ENCODE peak calls at places on chromosomes 13 and 19, in six cellular contexts. One of them, this sample, is unnamed.
A peak's percentile ranks its signal among the peaks of the same experiment; 100 is the strongest.

GRCh38 chr13:23671902-23672301 is 101.7 kb downstream of the TNFRSF19 start:
- ATAC-seq in HepG2: no peak
- ATAC-seq in GM12878: no peak
- ATAC-seq in A549: no peak
- ATAC-seq in upper lobe of left lung: no peak
- ATAC-seq in K562: no peak
- ATAC-seq in this sample: no peak

GRCh38 chr13:77827350-77827749 is 91.3 kb downstream of the EDNRB start:
- ATAC-seq in HepG2: no peak
- ATAC-seq in GM12878: no peak
- ATAC-seq in A549: no peak
- ATAC-seq in upper lobe of left lung: no peak
- ATAC-seq in K562: no peak
- ATAC-seq in this sample: no peak

GRCh38 chr13:42114278-42114677 is 65.8 kb downstream of the DGKH start:
- ATAC-seq in HepG2: no peak
- ATAC-seq in GM12878: no peak
- ATAC-seq in A549: no peak
- ATAC-seq in upper lobe of left lung: no peak
- ATAC-seq in K562: no peak
- ATAC-seq in this sample: no peak

GRCh38 chr19:50050406-50051223 is 24.8 kb downstream of the ZNF473 start:
- ATAC-seq in HepG2: no peak
- ATAC-seq in GM12878: peak; percentile 94
- ATAC-seq in A549: peak; percentile 85
- ATAC-seq in upper lobe of left lung: peak; percentile 95
- ATAC-seq in K562: peak; percentile 96
- ATAC-seq in this sample: peak; percentile 92

GRCh38 chr13:101452519-101453485 is at the start of gene ITGBL1:
- ATAC-seq in HepG2: peak; percentile 75
- ATAC-seq in GM12878: peak; percentile 90
- ATAC-seq in A549: no peak
- ATAC-seq in upper lobe of left lung: peak; percentile 59
- ATAC-seq in K562: no peak
- ATAC-seq in this sample: no peak

GRCh38 chr19:6576869-6577281 is 14.1 kb downstream of the CD70 start:
- ATAC-seq in HepG2: no peak
- ATAC-seq in GM12878: no peak
- ATAC-seq in A549: no peak
- ATAC-seq in upper lobe of left lung: no peak
- ATAC-seq in K562: no peak
- ATAC-seq in this sample: no peak

GRCh38 chr13:111046590-111047141 is 68.4 kb upstream of the ARHGEF7 start:
- ATAC-seq in HepG2: peak; percentile 38
- ATAC-seq in GM12878: peak; percentile 85
- ATAC-seq in A549: no peak
- ATAC-seq in upper lobe of left lung: peak; percentile 63
- ATAC-seq in K562: peak; percentile 74
- ATAC-seq in this sample: peak; percentile 26

GRCh38 chr19:7988307-7988706 is 17.1 kb downstream of the ELAVL1 start:
- ATAC-seq in HepG2: no peak
- ATAC-seq in GM12878: no peak
- ATAC-seq in A549: no peak
- ATAC-seq in upper lobe of left lung: no peak
- ATAC-seq in K562: no peak
- ATAC-seq in this sample: no peak

GRCh38 chr13:41008349-41008980 is 10.7 kb downstream of the ELF1 start:
- ATAC-seq in HepG2: peak; percentile 88
- ATAC-seq in GM12878: peak; percentile 40
- ATAC-seq in A549: peak; percentile 63
- ATAC-seq in upper lobe of left lung: peak; percentile 75
- ATAC-seq in K562: peak; percentile 2
- ATAC-seq in this sample: no peak

GRCh38 chr13:45196622-45197021 is 4.2 kb downstream of the KCTD4 start:
- ATAC-seq in HepG2: no peak
- ATAC-seq in GM12878: peak; percentile 63
- ATAC-seq in A549: no peak
- ATAC-seq in upper lobe of left lung: peak; percentile 36
- ATAC-seq in K562: peak; percentile 49
- ATAC-seq in this sample: no peak

GRCh38 chr13:23724196-23724970 is 154.2 kb downstream of the TNFRSF19 start:
- ATAC-seq in HepG2: no peak
- ATAC-seq in GM12878: no peak
- ATAC-seq in A549: no peak
- ATAC-seq in upper lobe of left lung: no peak
- ATAC-seq in K562: no peak
- ATAC-seq in this sample: no peak

GRCh38 chr19:32581704-32582164 is 744 bp downstream of the PDCD5 start:
- ATAC-seq in HepG2: peak; percentile 56
- ATAC-seq in GM12878: peak; percentile 3
- ATAC-seq in A549: peak; percentile 45
- ATAC-seq in upper lobe of left lung: peak; percentile 42
- ATAC-seq in K562: peak; percentile 51
- ATAC-seq in this sample: no peak

GRCh38 chr19:45130888-45131615 is 29.7 kb downstream of the NKPD1 start:
- ATAC-seq in HepG2: peak; percentile 90
- ATAC-seq in GM12878: peak; percentile 67
- ATAC-seq in A549: peak; percentile 86
- ATAC-seq in upper lobe of left lung: peak; percentile 12
- ATAC-seq in K562: no peak
- ATAC-seq in this sample: no peak

GRCh38 chr13:101575591-101575990 is 123.1 kb downstream of the ITGBL1 start:
- ATAC-seq in HepG2: no peak
- ATAC-seq in GM12878: no peak
- ATAC-seq in A549: no peak
- ATAC-seq in upper lobe of left lung: no peak
- ATAC-seq in K562: no peak
- ATAC-seq in this sample: no peak

GRCh38 chr19:12737666-12738351 is 512 bp downstream of the GET3 start:
- ATAC-seq in HepG2: peak; percentile 3
- ATAC-seq in GM12878: peak; percentile 2
- ATAC-seq in A549: peak; percentile 8
- ATAC-seq in upper lobe of left lung: no peak
- ATAC-seq in K562: no peak
- ATAC-seq in this sample: peak; percentile 2

GRCh38 chr13:110690516-110690915 is 15.4 kb downstream of the CARS2 start:
- ATAC-seq in HepG2: peak; percentile 41
- ATAC-seq in GM12878: no peak
- ATAC-seq in A549: no peak
- ATAC-seq in upper lobe of left lung: no peak
- ATAC-seq in K562: no peak
- ATAC-seq in this sample: no peak

GRCh38 chr13:99431927-99432636 is 69.2 kb upstream of the TM9SF2 start:
- ATAC-seq in HepG2: peak; percentile 1
- ATAC-seq in GM12878: peak; percentile 67
- ATAC-seq in A549: no peak
- ATAC-seq in upper lobe of left lung: no peak
- ATAC-seq in K562: no peak
- ATAC-seq in this sample: peak; percentile 4

GRCh38 chr19:19562665-19563347 is 24.7 kb downstream of the CILP2 start:
- ATAC-seq in HepG2: peak; percentile 72
- ATAC-seq in GM12878: peak; percentile 57
- ATAC-seq in A549: peak; percentile 54
- ATAC-seq in upper lobe of left lung: peak; percentile 6
- ATAC-seq in K562: peak; percentile 89
- ATAC-seq in this sample: no peak

DNA sequence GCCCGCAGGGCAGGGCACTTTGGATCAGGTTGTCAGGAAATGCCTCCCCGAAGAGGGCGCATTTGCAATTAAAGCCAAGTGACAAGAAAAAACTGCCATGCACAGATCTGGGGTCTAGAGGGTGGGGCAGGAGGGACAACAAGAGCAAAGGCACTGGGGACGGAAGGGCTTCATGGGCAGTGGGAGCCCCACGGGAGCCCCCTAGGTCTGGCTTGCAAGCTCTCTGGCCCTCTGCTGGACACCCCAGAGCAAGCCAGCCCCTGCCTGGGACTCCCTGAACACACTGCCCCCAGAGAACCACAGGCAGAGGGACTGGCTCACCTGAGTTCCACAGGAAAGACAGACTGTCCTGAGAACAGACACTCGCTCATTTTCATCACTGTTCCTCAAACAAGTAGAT is 30.2 kb upstream of the C19orf12 start:
- ATAC-seq in HepG2: peak; percentile 97
- ATAC-seq in GM12878: peak; percentile 67
- ATAC-seq in A549: peak; percentile 93
- ATAC-seq in upper lobe of left lung: no peak
- ATAC-seq in K562: peak; percentile 94
- ATAC-seq in this sample: no peak
- TF ChIP-seq CTCF in HepG2: peak; percentile 37
- TF ChIP-seq CTCF in GM12878: peak; percentile 33
- TF ChIP-seq CTCF in A549: peak; percentile 30
- TF ChIP-seq CTCF in upper lobe of left lung: no peak
- TF ChIP-seq CTCF in K562: peak; percentile 55
- TF ChIP-seq CTCF in this sample: no peak

GRCh38 chr19:41861846-41862245 is 1.8 kb downstream of the RPS19 start:
- ATAC-seq in HepG2: no peak
- ATAC-seq in GM12878: no peak
- ATAC-seq in A549: no peak
- ATAC-seq in upper lobe of left lung: no peak
- ATAC-seq in K562: no peak
- ATAC-seq in this sample: no peak

GRCh38 chr19:41863209-41863931 is 3.3 kb downstream of the RPS19 start:
- ATAC-seq in HepG2: no peak
- ATAC-seq in GM12878: no peak
- ATAC-seq in A549: no peak
- ATAC-seq in upper lobe of left lung: no peak
- ATAC-seq in K562: no peak
- ATAC-seq in this sample: no peak

GRCh38 chr19:41864374-41864773 is 4.3 kb downstream of the RPS19 start:
- ATAC-seq in HepG2: no peak
- ATAC-seq in GM12878: no peak
- ATAC-seq in A549: no peak
- ATAC-seq in upper lobe of left lung: no peak
- ATAC-seq in K562: no peak
- ATAC-seq in this sample: no peak

GRCh38 chr19:41861098-41861768 is 1.2 kb downstream of the RPS19 start:
- ATAC-seq in HepG2: no peak
- ATAC-seq in GM12878: no peak
- ATAC-seq in A549: no peak
- ATAC-seq in upper lobe of left lung: no peak
- ATAC-seq in K562: no peak
- ATAC-seq in this sample: no peak

DNA sequence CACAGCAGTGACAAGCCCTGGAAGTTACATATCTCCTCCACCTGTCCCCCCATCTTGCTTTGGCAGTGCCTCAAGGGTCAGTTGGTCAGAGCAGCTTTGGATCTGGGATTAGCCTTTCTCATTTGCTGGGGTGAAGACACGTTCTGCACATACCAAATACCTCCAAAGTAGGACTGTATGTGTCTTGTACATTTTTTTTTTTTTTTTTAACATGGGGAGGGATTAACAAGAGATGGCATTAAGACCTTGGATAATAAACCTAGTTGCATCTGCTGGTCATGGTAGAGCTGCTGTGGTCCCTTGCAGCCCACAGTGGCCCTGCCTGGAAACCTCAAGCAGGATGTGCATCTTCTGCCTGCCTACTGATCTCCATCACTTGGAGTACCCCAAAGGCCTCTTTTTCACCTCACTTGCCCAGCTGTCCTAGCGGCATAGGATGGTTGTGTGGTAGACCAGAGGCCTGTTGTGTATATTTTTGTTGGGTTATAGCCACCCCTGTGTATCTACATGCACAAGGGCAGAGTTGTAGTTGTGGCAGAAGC is 2.5 kb downstream of the RPS19 start:
- ATAC-seq in HepG2: no peak
- ATAC-seq in GM12878: no peak
- ATAC-seq in A549: no peak
- ATAC-seq in upper lobe of left lung: no peak
- ATAC-seq in K562: no peak
- ATAC-seq in this sample: no peak
- H3K4me1 ChIP-seq in HepG2: peaks cover 68% of the 10 kb centered on the region
- H3K4me1 ChIP-seq in GM12878: peaks cover 34% of the 10 kb centered on the region
- H3K4me1 ChIP-seq in A549: peaks cover 65% of the 10 kb centered on the region
- H3K4me1 ChIP-seq in upper lobe of left lung: peaks cover 47% of the 10 kb centered on the region
- H3K4me1 ChIP-seq in K562: peaks cover 30% of the 10 kb centered on the region
- H3K4me1 ChIP-seq in this sample: peaks cover 4% of the 10 kb centered on the region

DNA sequence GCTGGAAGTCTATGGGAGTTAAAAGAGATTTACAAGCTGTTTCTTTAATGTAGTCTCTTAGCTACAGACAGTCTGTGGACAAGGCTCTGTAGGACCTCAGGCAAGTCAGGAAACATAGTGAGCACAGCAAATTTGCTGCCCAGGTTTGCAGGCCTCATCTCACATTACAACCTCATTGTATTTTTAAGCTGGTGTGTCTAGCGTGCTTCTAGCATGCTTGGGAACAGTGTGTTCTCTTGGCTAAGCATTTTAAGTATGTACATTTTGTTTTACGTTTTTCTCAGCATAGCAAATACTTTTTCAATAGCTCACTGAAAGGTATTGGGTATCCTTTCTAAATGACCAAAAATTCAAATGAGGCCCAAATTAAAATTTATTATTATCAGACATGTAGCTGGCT is 113.2 kb downstream of the STARD13 start:
- ATAC-seq in HepG2: no peak
- ATAC-seq in GM12878: no peak
- ATAC-seq in A549: no peak
- ATAC-seq in upper lobe of left lung: no peak
- ATAC-seq in K562: no peak
- ATAC-seq in this sample: peak; percentile 27
- TF ChIP-seq EP300 in HepG2: no peak
- TF ChIP-seq EP300 in GM12878: no peak
- TF ChIP-seq EP300 in A549: no peak
- TF ChIP-seq EP300 in upper lobe of left lung: no peak
- TF ChIP-seq EP300 in K562: no peak
- TF ChIP-seq EP300 in this sample: no peak

GRCh38 chr13:49218493-49219051 is 1.6 kb upstream of the MLNR start:
- ATAC-seq in HepG2: no peak
- ATAC-seq in GM12878: no peak
- ATAC-seq in A549: no peak
- ATAC-seq in upper lobe of left lung: no peak
- ATAC-seq in K562: no peak
- ATAC-seq in this sample: no peak

GRCh38 chr13:49217962-49218492 is 2.1 kb upstream of the MLNR start:
- ATAC-seq in HepG2: no peak
- ATAC-seq in GM12878: no peak
- ATAC-seq in A549: no peak
- ATAC-seq in upper lobe of left lung: no peak
- ATAC-seq in K562: no peak
- ATAC-seq in this sample: no peak

GRCh38 chr13:49220035-49220855 is at the start of gene MLNR:
- ATAC-seq in HepG2: peak; percentile 93
- ATAC-seq in GM12878: peak; percentile 61
- ATAC-seq in A549: peak; percentile 98
- ATAC-seq in upper lobe of left lung: peak; percentile 85
- ATAC-seq in K562: peak; percentile 84
- ATAC-seq in this sample: peak; percentile 56

GRCh38 chr13:49220856-49221614 is 897 bp downstream of the MLNR start:
- ATAC-seq in HepG2: no peak
- ATAC-seq in GM12878: no peak
- ATAC-seq in A549: no peak
- ATAC-seq in upper lobe of left lung: peak; percentile 39
- ATAC-seq in K562: no peak
- ATAC-seq in this sample: peak; percentile 14

DNA sequence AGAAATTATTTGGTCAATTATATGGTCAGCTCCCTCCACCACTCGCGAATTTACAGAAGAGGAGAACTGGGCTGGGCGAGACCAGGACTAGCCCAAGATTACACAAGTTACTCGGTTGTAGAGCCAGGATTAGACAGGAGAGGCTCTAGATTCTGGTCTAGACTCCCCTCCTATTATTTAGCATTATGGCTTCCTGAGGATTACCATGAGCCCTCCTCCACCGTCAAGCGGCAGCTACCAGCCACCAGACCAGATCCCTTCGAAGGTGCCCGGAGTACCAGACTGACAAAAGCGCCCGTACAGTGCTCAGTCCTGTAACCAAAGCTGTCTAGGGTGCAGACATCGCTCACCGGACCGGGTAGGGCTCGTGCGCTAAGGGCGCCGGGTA is 497 bp upstream of the MLNR start:
- ATAC-seq in HepG2: no peak
- ATAC-seq in GM12878: no peak
- ATAC-seq in A549: no peak
- ATAC-seq in upper lobe of left lung: no peak
- ATAC-seq in K562: no peak
- ATAC-seq in this sample: no peak
- TF ChIP-seq CTCF in HepG2: no peak
- TF ChIP-seq CTCF in GM12878: no peak
- TF ChIP-seq CTCF in A549: no peak
- TF ChIP-seq CTCF in upper lobe of left lung: no peak
- TF ChIP-seq CTCF in K562: no peak
- TF ChIP-seq CTCF in this sample: no peak